ENCODE peak calls at places on chromosomes 12 and 14, in seven cellular contexts. One of them, this sample, is unnamed.
A peak's percentile ranks its signal among the peaks of the same experiment; 100 is the strongest.

GRCh38 chr12:10143205-10143604 is 13.2 kb upstream of the CLEC7A start:
- DNase-seq in Karpas-422: no peak
- DNase-seq in IMR-90: peak; percentile 62
- DNase-seq in OCI-LY7: no peak
- DNase-seq in hepatocyte: no peak
- DNase-seq in PC-3: no peak
- DNase-seq in HepG2: no peak
- DNase-seq in this sample: no peak

GRCh38 chr14:53391156-53391555 is 238.0 kb upstream of the DDHD1 start:
- DNase-seq in OCI-LY7: no peak
- DNase-seq in HepG2: peak; percentile 13
- DNase-seq in IMR-90: peak; percentile 72
- DNase-seq in Karpas-422: no peak
- DNase-seq in hepatocyte: no peak
- DNase-seq in PC-3: peak; percentile 60
- DNase-seq in this sample: peak; percentile 88

GRCh38 chr14:99854831-99855230 is 61.6 kb downstream of the EML1 start:
- DNase-seq in PC-3: no peak
- DNase-seq in HepG2: no peak
- DNase-seq in IMR-90: no peak
- DNase-seq in hepatocyte: no peak
- DNase-seq in OCI-LY7: no peak
- DNase-seq in Karpas-422: no peak
- DNase-seq in this sample: no peak

GRCh38 chr12:30166416-30166815 is 382.7 kb upstream of the TMTC1 start:
- DNase-seq in OCI-LY7: no peak
- DNase-seq in PC-3: peak; percentile 7
- DNase-seq in HepG2: no peak
- DNase-seq in hepatocyte: no peak
- DNase-seq in Karpas-422: no peak
- DNase-seq in IMR-90: no peak
- DNase-seq in this sample: peak; percentile 84

GRCh38 chr14:61577506-61577931 is 117.8 kb upstream of the HIF1A start:
- DNase-seq in Karpas-422: no peak
- DNase-seq in IMR-90: no peak
- DNase-seq in hepatocyte: no peak
- DNase-seq in OCI-LY7: no peak
- DNase-seq in HepG2: no peak
- DNase-seq in PC-3: no peak
- DNase-seq in this sample: no peak

GRCh38 chr14:34003691-34004090 is 52.8 kb upstream of the EGLN3 start:
- DNase-seq in Karpas-422: no peak
- DNase-seq in OCI-LY7: no peak
- DNase-seq in hepatocyte: peak; percentile 13
- DNase-seq in HepG2: no peak
- DNase-seq in IMR-90: no peak
- DNase-seq in PC-3: no peak
- DNase-seq in this sample: no peak

GRCh38 chr14:29321646-29322045 is 555.1 kb downstream of the FOXG1 start:
- DNase-seq in IMR-90: peak; percentile 90
- DNase-seq in HepG2: no peak
- DNase-seq in PC-3: no peak
- DNase-seq in hepatocyte: peak; percentile 9
- DNase-seq in Karpas-422: no peak
- DNase-seq in OCI-LY7: no peak
- DNase-seq in this sample: peak; percentile 87

GRCh38 chr12:42541965-42542364 is 47.6 kb downstream of the PRICKLE1 start:
- DNase-seq in OCI-LY7: no peak
- DNase-seq in IMR-90: no peak
- DNase-seq in PC-3: no peak
- DNase-seq in hepatocyte: no peak
- DNase-seq in Karpas-422: no peak
- DNase-seq in HepG2: no peak
- DNase-seq in this sample: no peak

GRCh38 chr12:20731274-20731673 is 36.1 kb downstream of the SLCO1C1 start:
- DNase-seq in OCI-LY7: no peak
- DNase-seq in IMR-90: no peak
- DNase-seq in PC-3: no peak
- DNase-seq in Karpas-422: no peak
- DNase-seq in hepatocyte: no peak
- DNase-seq in HepG2: no peak
- DNase-seq in this sample: no peak

GRCh38 chr12:93738199-93739058 is 61.3 kb downstream of the CRADD start:
- DNase-seq in hepatocyte: no peak
- DNase-seq in HepG2: no peak
- DNase-seq in Karpas-422: no peak
- DNase-seq in PC-3: no peak
- DNase-seq in IMR-90: no peak
- DNase-seq in OCI-LY7: no peak
- DNase-seq in this sample: no peak

GRCh38 chr14:103735815-103736545 is 20.4 kb downstream of the ZFYVE21 start:
- DNase-seq in OCI-LY7: no peak
- DNase-seq in HepG2: no peak
- DNase-seq in PC-3: peak; percentile 19
- DNase-seq in IMR-90: no peak
- DNase-seq in hepatocyte: no peak
- DNase-seq in Karpas-422: no peak
- DNase-seq in this sample: no peak

GRCh38 chr12:129675947-129676346 is 227.9 kb downstream of the TMEM132D start:
- DNase-seq in PC-3: no peak
- DNase-seq in Karpas-422: no peak
- DNase-seq in hepatocyte: no peak
- DNase-seq in OCI-LY7: no peak
- DNase-seq in HepG2: no peak
- DNase-seq in IMR-90: no peak
- DNase-seq in this sample: no peak

GRCh38 chr12:52872644-52873384 is 24.0 kb upstream of the KRT78 start:
- DNase-seq in Karpas-422: no peak
- DNase-seq in OCI-LY7: no peak
- DNase-seq in PC-3: no peak
- DNase-seq in HepG2: no peak
- DNase-seq in hepatocyte: peak; percentile 58
- DNase-seq in IMR-90: no peak
- DNase-seq in this sample: no peak

GRCh38 chr14:76929927-76930326 is 98.6 kb downstream of the IRF2BPL start:
- DNase-seq in HepG2: no peak
- DNase-seq in OCI-LY7: no peak
- DNase-seq in IMR-90: no peak
- DNase-seq in PC-3: no peak
- DNase-seq in Karpas-422: no peak
- DNase-seq in hepatocyte: no peak
- DNase-seq in this sample: no peak

GRCh38 chr12:109540526-109541411 is 32.5 kb downstream of the MMAB start:
- DNase-seq in PC-3: no peak
- DNase-seq in OCI-LY7: no peak
- DNase-seq in Karpas-422: no peak
- DNase-seq in HepG2: peak; percentile 34
- DNase-seq in IMR-90: no peak
- DNase-seq in hepatocyte: no peak
- DNase-seq in this sample: no peak

GRCh38 chr14:65495196-65495595 is 82.7 kb downstream of the FUT8 start:
- DNase-seq in Karpas-422: no peak
- DNase-seq in PC-3: peak; percentile 28
- DNase-seq in hepatocyte: no peak
- DNase-seq in OCI-LY7: no peak
- DNase-seq in HepG2: no peak
- DNase-seq in IMR-90: peak; percentile 46
- DNase-seq in this sample: peak; percentile 52

GRCh38 chr14:62546862-62547474 is 498.3 kb downstream of the KCNH5 start:
- DNase-seq in HepG2: no peak
- DNase-seq in PC-3: no peak
- DNase-seq in IMR-90: peak; percentile 5
- DNase-seq in OCI-LY7: no peak
- DNase-seq in Karpas-422: no peak
- DNase-seq in hepatocyte: no peak
- DNase-seq in this sample: no peak

GRCh38 chr14:103541944-103542544 is 13.0 kb downstream of the TRMT61A start:
- DNase-seq in Karpas-422: no peak
- DNase-seq in HepG2: no peak
- DNase-seq in OCI-LY7: no peak
- DNase-seq in hepatocyte: no peak
- DNase-seq in IMR-90: no peak
- DNase-seq in PC-3: no peak
- DNase-seq in this sample: no peak

GRCh38 chr12:40647651-40648050 is 44.6 kb upstream of the CNTN1 start:
- DNase-seq in HepG2: no peak
- DNase-seq in PC-3: peak; percentile 48
- DNase-seq in hepatocyte: no peak
- DNase-seq in IMR-90: no peak
- DNase-seq in Karpas-422: no peak
- DNase-seq in OCI-LY7: no peak
- DNase-seq in this sample: peak; percentile 10

GRCh38 chr14:69666112-69666511 is 54.7 kb downstream of the SUSD6 start:
- DNase-seq in HepG2: no peak
- DNase-seq in OCI-LY7: no peak
- DNase-seq in hepatocyte: no peak
- DNase-seq in PC-3: no peak
- DNase-seq in IMR-90: no peak
- DNase-seq in Karpas-422: no peak
- DNase-seq in this sample: no peak

GRCh38 chr12:114404451-114405198 is 1.3 kb downstream of the TBX5 start:
- DNase-seq in PC-3: no peak
- DNase-seq in IMR-90: peak; percentile 39
- DNase-seq in hepatocyte: no peak
- DNase-seq in OCI-LY7: no peak
- DNase-seq in Karpas-422: no peak
- DNase-seq in HepG2: no peak
- DNase-seq in this sample: no peak
- H2AFZ ChIP-seq in PC-3: no peak overlapping the region
- H2AFZ ChIP-seq in IMR-90: peak overlapping the region; percentile 66
- H2AFZ ChIP-seq in hepatocyte: no peak overlapping the region
- H2AFZ ChIP-seq in OCI-LY7: no peak overlapping the region
- H2AFZ ChIP-seq in Karpas-422: no peak overlapping the region
- H2AFZ ChIP-seq in HepG2: no peak overlapping the region
- H2AFZ ChIP-seq in this sample: no peak overlapping the region

GRCh38 chr12:13948631-13949030 is 32.8 kb downstream of the GRIN2B start:
- DNase-seq in PC-3: no peak
- DNase-seq in IMR-90: no peak
- DNase-seq in HepG2: no peak
- DNase-seq in OCI-LY7: no peak
- DNase-seq in Karpas-422: no peak
- DNase-seq in hepatocyte: no peak
- DNase-seq in this sample: no peak

GRCh38 chr12:13950502-13950901 is 30.9 kb downstream of the GRIN2B start:
- DNase-seq in IMR-90: no peak
- DNase-seq in PC-3: no peak
- DNase-seq in hepatocyte: peak; percentile 37
- DNase-seq in OCI-LY7: no peak
- DNase-seq in HepG2: peak; percentile 13
- DNase-seq in Karpas-422: no peak
- DNase-seq in this sample: no peak

GRCh38 chr12:13956060-13956590 is 25.3 kb downstream of the GRIN2B start:
- DNase-seq in hepatocyte: no peak
- DNase-seq in HepG2: no peak
- DNase-seq in OCI-LY7: no peak
- DNase-seq in PC-3: no peak
- DNase-seq in IMR-90: no peak
- DNase-seq in Karpas-422: no peak
- DNase-seq in this sample: no peak

GRCh38 chr12:13947237-13947945 is 34.0 kb downstream of the GRIN2B start:
- DNase-seq in Karpas-422: no peak
- DNase-seq in OCI-LY7: no peak
- DNase-seq in hepatocyte: peak; percentile 15
- DNase-seq in HepG2: no peak
- DNase-seq in PC-3: no peak
- DNase-seq in IMR-90: no peak
- DNase-seq in this sample: no peak

GRCh38 chr12:13952096-13952495 is 29.3 kb downstream of the GRIN2B start:
- DNase-seq in PC-3: no peak
- DNase-seq in Karpas-422: no peak
- DNase-seq in HepG2: no peak
- DNase-seq in OCI-LY7: no peak
- DNase-seq in hepatocyte: no peak
- DNase-seq in IMR-90: no peak
- DNase-seq in this sample: no peak
- H2AFZ ChIP-seq in PC-3: no peak overlapping the region
- H2AFZ ChIP-seq in Karpas-422: no peak overlapping the region
- H2AFZ ChIP-seq in HepG2: no peak overlapping the region
- H2AFZ ChIP-seq in OCI-LY7: no peak overlapping the region
- H2AFZ ChIP-seq in hepatocyte: no peak overlapping the region
- H2AFZ ChIP-seq in IMR-90: no peak overlapping the region
- H2AFZ ChIP-seq in this sample: no peak overlapping the region

GRCh38 chr12:116708826-116709756 is 28.8 kb downstream of the SPRING1 start:
- DNase-seq in hepatocyte: peak; percentile 72
- DNase-seq in PC-3: peak; percentile 86
- DNase-seq in IMR-90: peak; percentile 58
- DNase-seq in Karpas-422: peak; percentile 82
- DNase-seq in OCI-LY7: peak; percentile 82
- DNase-seq in HepG2: peak; percentile 25
- DNase-seq in this sample: peak; percentile 18
- H2AFZ ChIP-seq in hepatocyte: no peak overlapping the region
- H2AFZ ChIP-seq in PC-3: peak overlapping the region; percentile 78
- H2AFZ ChIP-seq in IMR-90: peak overlapping the region; percentile 59
- H2AFZ ChIP-seq in Karpas-422: no peak overlapping the region
- H2AFZ ChIP-seq in OCI-LY7: peak overlapping the region; percentile 57
- H2AFZ ChIP-seq in HepG2: no peak overlapping the region
- H2AFZ ChIP-seq in this sample: peak overlapping the region; percentile 3

GRCh38 chr12:28026701-28027100 is 54.2 kb upstream of the PTHLH start:
- DNase-seq in Karpas-422: no peak
- DNase-seq in HepG2: no peak
- DNase-seq in OCI-LY7: no peak
- DNase-seq in PC-3: peak; percentile 100
- DNase-seq in IMR-90: no peak
- DNase-seq in hepatocyte: no peak
- DNase-seq in this sample: peak; percentile 20
- H2AFZ ChIP-seq in Karpas-422: no peak overlapping the region
- H2AFZ ChIP-seq in HepG2: no peak overlapping the region
- H2AFZ ChIP-seq in OCI-LY7: no peak overlapping the region
- H2AFZ ChIP-seq in PC-3: peak overlapping the region; percentile 0
- H2AFZ ChIP-seq in IMR-90: peak overlapping the region; percentile 55
- H2AFZ ChIP-seq in hepatocyte: no peak overlapping the region
- H2AFZ ChIP-seq in this sample: no peak overlapping the region

GRCh38 chr14:22850944-22851790 is 14.8 kb downstream of the MMP14 start:
- DNase-seq in hepatocyte: peak; percentile 72
- DNase-seq in PC-3: peak; percentile 92
- DNase-seq in IMR-90: peak; percentile 98
- DNase-seq in Karpas-422: no peak
- DNase-seq in OCI-LY7: no peak
- DNase-seq in HepG2: no peak
- DNase-seq in this sample: peak; percentile 98
- H2AFZ ChIP-seq in hepatocyte: no peak overlapping the region
- H2AFZ ChIP-seq in PC-3: peak overlapping the region; percentile 48
- H2AFZ ChIP-seq in IMR-90: peak overlapping the region; percentile 71
- H2AFZ ChIP-seq in Karpas-422: no peak overlapping the region
- H2AFZ ChIP-seq in OCI-LY7: peak overlapping the region; percentile 1
- H2AFZ ChIP-seq in HepG2: no peak overlapping the region
- H2AFZ ChIP-seq in this sample: no peak overlapping the region

GRCh38 chr14:72679106-72679505 is 214.8 kb downstream of the DPF3 start:
- DNase-seq in IMR-90: peak; percentile 52
- DNase-seq in hepatocyte: no peak
- DNase-seq in OCI-LY7: no peak
- DNase-seq in HepG2: no peak
- DNase-seq in Karpas-422: no peak
- DNase-seq in PC-3: no peak
- DNase-seq in this sample: peak; percentile 56
- H2AFZ ChIP-seq in IMR-90: peak overlapping the region; percentile 70
- H2AFZ ChIP-seq in hepatocyte: no peak overlapping the region
- H2AFZ ChIP-seq in OCI-LY7: no peak overlapping the region
- H2AFZ ChIP-seq in HepG2: no peak overlapping the region
- H2AFZ ChIP-seq in Karpas-422: no peak overlapping the region
- H2AFZ ChIP-seq in PC-3: no peak overlapping the region
- H2AFZ ChIP-seq in this sample: peak overlapping the region; percentile 31